ENCODE peak calls at places on chromosomes 2 and 18, in eight cellular contexts. O is PC-3, H is GM23338, Z is MM.1S, E is GM23248, T is SK-N-SH, S is HCT116, B is hepatocyte. I is an unnamed sample. For H3K9me2, the result is how much of the 10 kb centered on the place peaks cover.

GRCh38 chr2:72989770-72990556 is 72.6 kb downstream of the EMX1 start:
- DNase-seq in O (no peak), H (no peak), Z (no peak), E (no peak), T (peak), S (no peak), B (no peak), I (no peak)

GRCh38 chr2:43414586-43415125 is 181.2 kb downstream of the THADA start:
- DNase-seq in O (no peak), H (no peak), Z (no peak), E (no peak), T (no peak), S (no peak), B (no peak), I (no peak)

GRCh38 chr2:115162454-115163293 is 720.2 kb downstream of the DPP10 start:
- DNase-seq in O (no peak), H (peak), Z (no peak), E (peak), T (peak), S (no peak), B (peak), I (no peak)

GRCh38 chr2:119838179-119838578 is 78.5 kb downstream of the PTPN4 start:
- DNase-seq in O (no peak), H (no peak), Z (no peak), E (no peak), T (no peak), S (no peak), B (no peak), I (no peak)

GRCh38 chr2:1249897-1250687 is 163.2 kb upstream of the TPO start:
- DNase-seq in O (no peak), H (no peak), Z (no peak), E (no peak), T (no peak), S (no peak), B (no peak), I (no peak)

GRCh38 chr2:98912221-98912851 is 23.7 kb downstream of the CRACDL start:
- DNase-seq in O (peak), H (no peak), Z (no peak), E (peak), T (peak), S (peak), B (peak), I (no peak)

GRCh38 chr2:54482725-54483124 is 26.6 kb downstream of the SPTBN1 start:
- DNase-seq in O (peak), H (no peak), Z (no peak), E (peak), T (no peak), S (peak), B (no peak), I (no peak)

GRCh38 chr2:68901199-68901515 is 30.0 kb upstream of the BMP10 start:
- DNase-seq in O (peak), H (peak), Z (peak), E (no peak), T (no peak), S (no peak), B (no peak), I (peak)

GRCh38 chr18:864872-865273 is 39.8 kb upstream of the ADCYAP1 start:
- DNase-seq in O (peak), H (peak), Z (peak), E (peak), T (peak), S (peak), B (peak), I (peak)

GRCh38 chr2:191155608-191156071 is 4.8 kb upstream of the STAT4 start:
- DNase-seq in O (peak), H (no peak), Z (peak), E (peak), T (peak), S (peak), B (peak), I (peak)
- TF ChIP-seq EZH2phosphoT487 in O (no peak), H (no peak), Z (no peak), E (no peak), T (no peak), S (no peak), B (no peak), I (no peak)

GRCh38 chr2:160269803-160270570 is 69.9 kb upstream of the ITGB6 start:
- DNase-seq in O (no peak), H (peak), Z (peak), E (peak), T (peak), S (peak), B (peak), I (no peak)
- H2AFZ ChIP-seq in O (no peak), H (peak), Z (peak), E (peak), T (no peak), S (peak), B (peak), I (no peak)

DNA sequence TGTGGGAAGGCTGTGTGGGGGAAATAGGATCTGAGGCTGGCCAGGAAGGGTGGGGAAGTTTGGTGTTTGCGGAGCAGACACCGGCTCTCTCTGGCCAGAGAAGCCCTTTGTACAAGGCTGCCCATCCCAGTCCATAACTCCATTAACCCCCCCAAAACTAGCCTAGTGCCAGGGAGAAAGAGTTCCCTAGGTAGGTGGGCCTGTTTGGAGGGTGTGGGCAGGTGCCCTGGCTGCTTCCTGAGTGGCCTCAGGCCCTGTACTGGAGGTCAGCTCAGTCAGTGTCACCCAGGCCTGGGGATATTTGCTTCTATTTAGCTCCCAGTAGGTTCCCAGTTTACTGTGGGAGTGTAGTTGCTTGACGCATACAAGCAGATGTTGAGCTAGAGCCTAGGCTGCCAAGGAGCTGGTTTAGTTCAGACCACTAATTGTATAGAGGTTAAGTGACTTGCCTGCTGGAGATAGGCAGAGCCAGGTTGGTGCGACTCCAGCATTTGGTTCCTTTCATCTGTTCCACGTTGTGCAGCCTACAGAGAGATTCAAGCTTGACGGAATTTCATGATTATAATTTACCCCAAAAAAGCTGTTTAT is 2.9 kb upstream of the GREB1 start:
- DNase-seq in O (no peak), H (no peak), Z (no peak), E (no peak), T (no peak), S (no peak), B (no peak), I (no peak)
- H3K9me2 ChIP-seq in O (under half), H (under half), Z (under half), E (under half), T (under half), S (under half), B (under half), I (under half)

DNA sequence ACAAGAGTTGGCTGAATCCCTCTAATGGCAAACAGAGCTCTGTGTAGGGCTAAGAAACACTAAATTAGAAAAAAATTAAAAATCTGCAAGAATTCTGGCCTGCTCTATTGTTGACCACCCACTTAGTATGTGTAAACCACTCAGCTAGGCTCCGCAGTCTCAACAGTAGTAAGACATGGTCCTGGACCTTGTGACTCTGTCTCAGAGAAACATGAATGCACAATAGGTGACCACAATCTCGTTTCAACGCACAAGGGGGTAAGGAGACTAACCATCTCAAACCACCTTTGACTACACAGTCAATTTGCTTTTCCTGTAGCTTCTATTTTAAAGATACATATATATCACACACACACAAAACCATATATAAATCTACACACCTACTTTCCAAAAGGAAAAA is 16.5 kb downstream of the SEPTIN10 start:
- DNase-seq in O (no peak), H (no peak), Z (no peak), E (no peak), T (no peak), S (no peak), B (no peak), I (no peak)
- TF ChIP-seq EZH2phosphoT487 in O (no peak), H (no peak), Z (no peak), E (no peak), T (no peak), S (no peak), B (no peak), I (no peak)

GRCh38 chr2:171409436-171409971 is 24.3 kb downstream of the METTL8 start:
- DNase-seq in O (no peak), H (peak), Z (no peak), E (no peak), T (no peak), S (no peak), B (no peak), I (no peak)
- H2AFZ ChIP-seq in O (no peak), H (no peak), Z (no peak), E (no peak), T (no peak), S (no peak), B (peak), I (no peak)

GRCh38 chr2:219733746-219734145 is 106.3 kb downstream of the SLC4A3 start:
- DNase-seq in O (no peak), H (no peak), Z (no peak), E (no peak), T (no peak), S (no peak), B (no peak), I (no peak)

GRCh38 chr2:219736196-219736595 is 108.8 kb downstream of the SLC4A3 start:
- DNase-seq in O (peak), H (peak), Z (peak), E (peak), T (peak), S (peak), B (peak), I (peak)

GRCh38 chr2:219728993-219729487 is 101.6 kb downstream of the SLC4A3 start:
- DNase-seq in O (no peak), H (no peak), Z (no peak), E (no peak), T (no peak), S (no peak), B (no peak), I (no peak)

GRCh38 chr2:219731173-219731572 is 103.7 kb downstream of the SLC4A3 start:
- DNase-seq in O (no peak), H (no peak), Z (no peak), E (no peak), T (no peak), S (no peak), B (no peak), I (no peak)

GRCh38 chr2:219733106-219733505 is 105.7 kb downstream of the SLC4A3 start:
- DNase-seq in O (no peak), H (no peak), Z (no peak), E (no peak), T (no peak), S (no peak), B (no peak), I (no peak)
- H3K9me2 ChIP-seq in O (under half), H (under half), Z (under half), E (under half), T (under half), S (under half), B (under half), I (under half)

DNA sequence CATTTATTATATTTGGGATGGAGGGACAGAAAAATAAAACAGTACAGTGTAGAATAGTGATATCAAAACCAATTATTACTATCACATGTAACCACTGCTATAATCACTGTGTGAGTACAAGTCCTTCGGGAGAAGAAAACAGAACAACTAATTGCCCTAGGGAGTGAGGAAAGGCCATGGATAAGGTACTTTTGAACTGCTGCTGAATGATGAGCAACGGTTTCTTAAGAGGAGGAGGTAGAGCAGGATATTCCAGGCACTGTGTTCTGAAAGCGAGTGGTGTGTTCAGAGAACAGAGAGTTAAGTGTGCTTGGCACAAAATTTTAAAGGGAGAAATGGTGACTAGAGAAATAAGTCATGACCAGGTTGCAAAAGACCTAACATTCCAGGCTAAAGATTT is 134.2 kb downstream of the CALCRL start:
- DNase-seq in O (no peak), H (no peak), Z (no peak), E (no peak), T (no peak), S (no peak), B (no peak), I (no peak)
- TF ChIP-seq EZH2phosphoT487 in O (no peak), H (no peak), Z (no peak), E (no peak), T (no peak), S (no peak), B (no peak), I (no peak)

GRCh38 chr2:11122380-11122779 is 32.9 kb upstream of the SLC66A3 start:
- DNase-seq in O (no peak), H (no peak), Z (no peak), E (no peak), T (no peak), S (no peak), B (no peak), I (no peak)

GRCh38 chr2:11121823-11122155 is 33.5 kb upstream of the SLC66A3 start:
- DNase-seq in O (no peak), H (no peak), Z (no peak), E (no peak), T (no peak), S (no peak), B (no peak), I (no peak)

GRCh38 chr2:11123001-11123809 is 32.1 kb upstream of the SLC66A3 start:
- DNase-seq in O (no peak), H (no peak), Z (no peak), E (no peak), T (no peak), S (no peak), B (no peak), I (no peak)

GRCh38 chr2:11124760-11125068 is 30.6 kb upstream of the SLC66A3 start:
- DNase-seq in O (no peak), H (no peak), Z (no peak), E (no peak), T (no peak), S (no peak), B (no peak), I (no peak)

DNA sequence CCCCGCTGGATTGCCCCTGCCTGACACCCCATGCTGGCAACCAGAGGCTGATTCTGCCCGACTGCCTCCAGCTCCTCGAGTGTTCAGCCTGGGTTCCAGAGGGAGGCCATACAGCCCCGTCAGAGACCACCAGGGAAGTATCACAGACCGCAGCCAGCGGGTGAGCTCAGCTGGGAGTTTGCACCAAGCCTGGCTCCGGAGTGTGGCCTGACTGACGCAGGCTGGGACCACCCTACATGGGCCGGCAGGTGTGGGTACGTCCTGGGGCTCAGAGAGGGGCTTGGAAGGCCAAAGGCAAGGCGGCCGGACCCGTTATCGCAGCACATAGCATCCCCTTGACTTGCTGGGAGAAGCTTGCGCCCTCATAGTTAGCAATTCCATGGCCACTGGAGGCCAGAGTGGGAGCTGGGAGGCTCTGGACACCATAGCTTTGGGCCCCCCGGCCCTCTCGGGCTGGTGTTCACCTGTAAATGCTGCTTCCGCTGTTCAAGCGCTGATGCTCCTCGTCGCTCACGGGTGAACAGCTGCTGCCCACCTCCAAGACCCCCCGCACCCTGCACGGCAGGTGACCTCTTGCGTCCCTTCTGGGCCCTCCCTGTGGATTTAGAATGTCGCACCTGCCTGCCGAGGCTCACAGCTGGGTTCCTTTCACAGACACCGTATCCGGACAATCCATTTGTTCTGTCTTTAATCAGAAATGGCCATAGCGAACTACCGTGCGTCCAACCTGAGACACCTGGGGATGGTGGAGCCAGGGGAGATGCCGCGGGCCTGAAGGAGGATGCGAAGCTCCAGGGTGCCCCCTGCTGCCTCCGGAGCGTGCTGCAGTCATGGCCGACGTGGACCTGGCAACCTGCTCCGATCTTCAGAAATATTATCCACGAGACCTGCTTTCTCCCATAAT is 31.2 kb upstream of the SLC66A3 start:
- DNase-seq in O (peak), H (peak), Z (peak), E (peak), T (peak), S (peak), B (peak), I (peak)
- H2AFZ ChIP-seq in O (peak), H (peak), Z (peak), E (no peak), T (no peak), S (peak), B (no peak), I (no peak)

GRCh38 chr2:222835823-222836151 is 25.0 kb upstream of the ACSL3 start:
- DNase-seq in O (no peak), H (no peak), Z (no peak), E (no peak), T (no peak), S (no peak), B (no peak), I (no peak)
- H3K9me2 ChIP-seq in O (under half), H (under half), Z (under half), E (under half), T (under half), S (under half), B (under half), I (under half)